ENCODE peak calls at places on chromosome 3, in seven cellular contexts. One of them, this sample, is unnamed.

GRCh38 chr3:110253794-110254193 is 817.8 kb upstream of the NECTIN3 start:
- DNase-seq in OCI-LY7: no peak
- DNase-seq in GM23248: no peak
- DNase-seq in hepatocyte: no peak
- DNase-seq in HCT116: no peak
- DNase-seq in PC-3: no peak
- DNase-seq in PC-9: no peak
- DNase-seq in this sample: no peak

GRCh38 chr3:120429921-120430361 is 20.9 kb downstream of the FSTL1 start:
- DNase-seq in OCI-LY7: no peak
- DNase-seq in GM23248: peak; percentile 85
- DNase-seq in hepatocyte: no peak
- DNase-seq in HCT116: no peak
- DNase-seq in PC-3: no peak
- DNase-seq in PC-9: no peak
- DNase-seq in this sample: no peak

GRCh38 chr3:189937302-189938255 is 183.1 kb downstream of the P3H2 start:
- DNase-seq in OCI-LY7: no peak
- DNase-seq in GM23248: peak; percentile 99
- DNase-seq in hepatocyte: no peak
- DNase-seq in HCT116: peak; percentile 99
- DNase-seq in PC-3: peak; percentile 99
- DNase-seq in PC-9: peak; percentile 98
- DNase-seq in this sample: no peak

GRCh38 chr3:181363231-181363630 is 348.5 kb upstream of the SOX2 start:
- DNase-seq in OCI-LY7: no peak
- DNase-seq in GM23248: no peak
- DNase-seq in hepatocyte: no peak
- DNase-seq in HCT116: no peak
- DNase-seq in PC-3: no peak
- DNase-seq in PC-9: no peak
- DNase-seq in this sample: no peak

GRCh38 chr3:153246805-153247204 is 84.8 kb downstream of the RAP2B start:
- DNase-seq in OCI-LY7: no peak
- DNase-seq in GM23248: peak; percentile 87
- DNase-seq in hepatocyte: no peak
- DNase-seq in HCT116: no peak
- DNase-seq in PC-3: no peak
- DNase-seq in PC-9: no peak
- DNase-seq in this sample: no peak

GRCh38 chr3:117817103-117817502 is 1107.5 kb downstream of the TUSC7 start:
- DNase-seq in OCI-LY7: no peak
- DNase-seq in GM23248: no peak
- DNase-seq in hepatocyte: no peak
- DNase-seq in HCT116: no peak
- DNase-seq in PC-3: no peak
- DNase-seq in PC-9: no peak
- DNase-seq in this sample: no peak

GRCh38 chr3:117165611-117166051 is 456.1 kb downstream of the TUSC7 start:
- DNase-seq in OCI-LY7: no peak
- DNase-seq in GM23248: peak; percentile 78
- DNase-seq in hepatocyte: no peak
- DNase-seq in HCT116: no peak
- DNase-seq in PC-3: no peak
- DNase-seq in PC-9: no peak
- DNase-seq in this sample: no peak

GRCh38 chr3:72010044-72010443 is 225.1 kb upstream of the PROK2 start:
- DNase-seq in OCI-LY7: no peak
- DNase-seq in GM23248: peak; percentile 65
- DNase-seq in hepatocyte: no peak
- DNase-seq in HCT116: no peak
- DNase-seq in PC-3: no peak
- DNase-seq in PC-9: no peak
- DNase-seq in this sample: no peak

GRCh38 chr3:184659797-184660301 is 52.0 kb downstream of the MAGEF1 start:
- DNase-seq in OCI-LY7: no peak
- DNase-seq in GM23248: no peak
- DNase-seq in hepatocyte: no peak
- DNase-seq in HCT116: no peak
- DNase-seq in PC-3: no peak
- DNase-seq in PC-9: peak; percentile 85
- DNase-seq in this sample: no peak

GRCh38 chr3:46690798-46691197 is 2.7 kb downstream of the ALS2CL start:
- DNase-seq in OCI-LY7: no peak
- DNase-seq in GM23248: peak; percentile 13
- DNase-seq in hepatocyte: peak; percentile 42
- DNase-seq in HCT116: no peak
- DNase-seq in PC-3: peak; percentile 70
- DNase-seq in PC-9: peak; percentile 79
- DNase-seq in this sample: no peak

GRCh38 chr3:46693038-46693896 is at the start of gene ALS2CL:
- DNase-seq in OCI-LY7: peak; percentile 22
- DNase-seq in GM23248: peak; percentile 66
- DNase-seq in hepatocyte: peak; percentile 87
- DNase-seq in HCT116: no peak
- DNase-seq in PC-3: peak; percentile 70
- DNase-seq in PC-9: peak; percentile 77
- DNase-seq in this sample: peak; percentile 59

GRCh38 chr3:46694520-46694919 is 1.0 kb upstream of the ALS2CL start:
- DNase-seq in OCI-LY7: no peak
- DNase-seq in GM23248: no peak
- DNase-seq in hepatocyte: no peak
- DNase-seq in HCT116: no peak
- DNase-seq in PC-3: no peak
- DNase-seq in PC-9: no peak
- DNase-seq in this sample: no peak

GRCh38 chr3:46693897-46694235 is 387 bp upstream of the ALS2CL start:
- DNase-seq in OCI-LY7: no peak
- DNase-seq in GM23248: peak; percentile 79
- DNase-seq in hepatocyte: peak; percentile 55
- DNase-seq in HCT116: no peak
- DNase-seq in PC-3: no peak
- DNase-seq in PC-9: no peak
- DNase-seq in this sample: no peak

DNA sequence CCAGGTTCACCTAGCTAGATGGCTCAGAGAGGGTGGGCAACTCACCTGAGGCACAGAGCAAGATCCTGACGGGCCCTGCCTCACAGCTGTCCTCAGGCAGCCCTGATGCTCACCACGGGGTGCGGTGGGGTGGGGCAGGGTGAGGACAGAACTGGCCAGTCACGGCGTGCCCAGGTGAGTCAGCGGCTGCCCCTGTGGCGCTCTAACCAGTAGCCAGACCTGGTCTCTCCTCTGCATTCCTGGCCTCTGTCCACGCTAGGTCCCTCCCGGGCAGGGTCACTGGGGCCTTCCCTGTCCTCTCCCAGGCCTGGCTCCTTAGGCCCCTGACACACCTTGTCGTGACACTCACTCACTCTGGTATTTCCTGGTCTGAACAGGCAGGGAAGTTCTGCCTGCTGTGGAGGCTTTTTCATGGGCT is 904 bp downstream of the ALS2CL start:
- DNase-seq in OCI-LY7: no peak
- DNase-seq in GM23248: peak; percentile 37
- DNase-seq in hepatocyte: peak; percentile 90
- DNase-seq in HCT116: peak; percentile 73
- DNase-seq in PC-3: peak; percentile 91
- DNase-seq in PC-9: peak; percentile 98
- DNase-seq in this sample: no peak
- H3K27ac ChIP-seq in OCI-LY7: no peak overlapping the region
- H3K27ac ChIP-seq in GM23248: no peak overlapping the region
- H3K27ac ChIP-seq in hepatocyte: peak overlapping the region; percentile 93
- H3K27ac ChIP-seq in HCT116: peak overlapping the region; percentile 79
- H3K27ac ChIP-seq in PC-3: peak overlapping the region; percentile 88
- H3K27ac ChIP-seq in PC-9: peak overlapping the region; percentile 98
- H3K27ac ChIP-seq in this sample: no peak overlapping the region

GRCh38 chr3:36959821-36960220 is 15.0 kb upstream of the TRANK1 start:
- DNase-seq in OCI-LY7: no peak
- DNase-seq in GM23248: no peak
- DNase-seq in hepatocyte: no peak
- DNase-seq in HCT116: no peak
- DNase-seq in PC-3: peak; percentile 89
- DNase-seq in PC-9: no peak
- DNase-seq in this sample: no peak

GRCh38 chr3:36957862-36958686 is 13.2 kb upstream of the TRANK1 start:
- DNase-seq in OCI-LY7: no peak
- DNase-seq in GM23248: peak; percentile 80
- DNase-seq in hepatocyte: peak; percentile 52
- DNase-seq in HCT116: no peak
- DNase-seq in PC-3: peak; percentile 84
- DNase-seq in PC-9: no peak
- DNase-seq in this sample: no peak

GRCh38 chr3:36956155-36956554 is 11.3 kb upstream of the TRANK1 start:
- DNase-seq in OCI-LY7: no peak
- DNase-seq in GM23248: no peak
- DNase-seq in hepatocyte: no peak
- DNase-seq in HCT116: no peak
- DNase-seq in PC-3: no peak
- DNase-seq in PC-9: no peak
- DNase-seq in this sample: no peak

GRCh38 chr3:36957072-36957471 is 12.2 kb upstream of the TRANK1 start:
- DNase-seq in OCI-LY7: no peak
- DNase-seq in GM23248: no peak
- DNase-seq in hepatocyte: no peak
- DNase-seq in HCT116: no peak
- DNase-seq in PC-3: no peak
- DNase-seq in PC-9: no peak
- DNase-seq in this sample: no peak

DNA sequence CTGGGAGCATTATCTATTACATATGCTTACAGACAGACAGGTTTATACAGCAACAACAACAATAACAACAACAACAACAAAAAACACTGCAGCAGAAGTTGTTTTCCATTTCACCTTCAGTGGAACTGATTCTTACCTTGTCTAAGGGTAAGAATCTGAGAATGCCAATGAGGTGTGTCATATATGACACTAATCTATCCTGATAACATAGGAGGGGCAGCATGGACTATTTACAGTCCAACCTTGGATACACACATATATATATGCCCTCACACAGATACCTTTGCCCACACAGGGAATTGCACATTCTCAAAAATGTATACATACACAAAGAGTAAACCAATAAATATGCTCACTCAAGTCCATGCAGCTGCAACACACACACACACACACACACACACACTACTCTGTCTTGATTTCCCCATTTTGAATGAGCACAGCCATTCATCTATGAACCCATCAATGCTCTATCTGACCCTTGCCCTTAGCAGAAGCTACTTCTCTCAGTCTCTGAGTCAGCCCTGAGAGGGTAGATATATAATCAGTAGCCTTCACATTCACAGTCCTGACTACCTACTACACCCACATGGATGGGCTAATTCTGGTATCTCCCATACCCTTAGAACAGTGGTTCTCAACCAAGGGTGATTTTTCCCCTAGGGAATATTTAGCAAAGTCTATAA is 9.7 kb upstream of the TRANK1 start:
- DNase-seq in OCI-LY7: no peak
- DNase-seq in GM23248: no peak
- DNase-seq in hepatocyte: peak; percentile 42
- DNase-seq in HCT116: no peak
- DNase-seq in PC-3: peak; percentile 27
- DNase-seq in PC-9: no peak
- DNase-seq in this sample: no peak
- H3K9me2 ChIP-seq in OCI-LY7: no peaks in the 10 kb centered on the region
- H3K9me2 ChIP-seq in GM23248: no peaks in the 10 kb centered on the region
- H3K9me2 ChIP-seq in hepatocyte: no peaks in the 10 kb centered on the region
- H3K9me2 ChIP-seq in HCT116: no peaks in the 10 kb centered on the region
- H3K9me2 ChIP-seq in PC-3: no peaks in the 10 kb centered on the region
- H3K9me2 ChIP-seq in PC-9: no peaks in the 10 kb centered on the region
- H3K9me2 ChIP-seq in this sample: no peaks in the 10 kb centered on the region

DNA sequence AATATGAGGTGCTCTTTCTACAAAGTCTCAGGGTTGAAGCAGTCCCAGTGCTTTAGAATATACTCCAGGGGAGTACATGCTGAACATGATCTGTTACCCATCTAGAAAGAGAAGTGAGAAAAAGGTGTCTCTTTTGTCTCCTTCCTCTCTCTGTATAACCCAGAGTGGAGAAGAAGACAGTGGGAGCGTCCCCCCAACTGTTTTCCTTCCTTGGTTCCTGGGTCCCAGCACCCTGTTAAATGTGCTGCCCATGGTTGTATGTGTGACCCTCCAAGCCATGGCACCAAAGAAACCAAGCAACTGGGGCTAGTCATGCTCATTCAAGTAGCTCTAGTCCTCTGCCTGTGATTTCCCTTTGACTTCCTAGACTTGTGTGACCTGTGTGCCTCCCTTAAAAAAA is 683.7 kb downstream of the TBL1XR1 start:
- DNase-seq in OCI-LY7: peak; percentile 10
- DNase-seq in GM23248: no peak
- DNase-seq in hepatocyte: no peak
- DNase-seq in HCT116: no peak
- DNase-seq in PC-3: no peak
- DNase-seq in PC-9: no peak
- DNase-seq in this sample: no peak
- H3K9me3 ChIP-seq in OCI-LY7: peaks cover 14% of the 10 kb centered on the region
- H3K9me3 ChIP-seq in GM23248: no peaks in the 10 kb centered on the region
- H3K9me3 ChIP-seq in hepatocyte: peaks cover 11% of the 10 kb centered on the region
- H3K9me3 ChIP-seq in HCT116: no peaks in the 10 kb centered on the region
- H3K9me3 ChIP-seq in PC-3: peaks cover 6% of the 10 kb centered on the region
- H3K9me3 ChIP-seq in PC-9: peaks cover 8% of the 10 kb centered on the region
- H3K9me3 ChIP-seq in this sample: no peaks in the 10 kb centered on the region

GRCh38 chr3:65532164-65532563 is 506.6 kb downstream of the MAGI1 start:
- DNase-seq in OCI-LY7: no peak
- DNase-seq in GM23248: no peak
- DNase-seq in hepatocyte: no peak
- DNase-seq in HCT116: no peak
- DNase-seq in PC-3: no peak
- DNase-seq in PC-9: no peak
- DNase-seq in this sample: no peak

GRCh38 chr3:65532749-65533148 is 506.0 kb downstream of the MAGI1 start:
- DNase-seq in OCI-LY7: no peak
- DNase-seq in GM23248: no peak
- DNase-seq in hepatocyte: no peak
- DNase-seq in HCT116: no peak
- DNase-seq in PC-3: no peak
- DNase-seq in PC-9: no peak
- DNase-seq in this sample: no peak

GRCh38 chr3:65535260-65535659 is 503.5 kb downstream of the MAGI1 start:
- DNase-seq in OCI-LY7: no peak
- DNase-seq in GM23248: no peak
- DNase-seq in hepatocyte: no peak
- DNase-seq in HCT116: no peak
- DNase-seq in PC-3: no peak
- DNase-seq in PC-9: no peak
- DNase-seq in this sample: no peak

GRCh38 chr3:65537109-65537508 is 501.6 kb downstream of the MAGI1 start:
- DNase-seq in OCI-LY7: no peak
- DNase-seq in GM23248: no peak
- DNase-seq in hepatocyte: no peak
- DNase-seq in HCT116: no peak
- DNase-seq in PC-3: no peak
- DNase-seq in PC-9: no peak
- DNase-seq in this sample: no peak

DNA sequence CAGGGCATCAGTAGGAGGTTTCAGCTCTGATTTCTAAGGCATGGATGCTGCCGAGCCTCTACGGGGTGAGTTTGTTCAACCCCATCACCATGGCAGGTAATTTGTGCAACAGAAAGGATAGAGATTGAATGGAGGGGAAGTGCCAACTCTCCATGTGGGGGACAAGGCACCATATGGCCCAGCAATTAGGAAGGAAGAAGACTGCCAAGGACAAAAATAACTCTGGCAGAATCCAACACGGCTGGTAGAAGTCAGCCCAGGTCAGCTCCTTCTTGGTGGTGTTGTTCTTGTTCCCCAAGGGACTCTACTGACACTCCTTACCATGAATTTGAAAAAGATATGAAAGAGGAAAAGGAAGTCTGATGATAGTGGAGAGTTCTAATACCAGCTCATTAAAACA is 503.9 kb downstream of the MAGI1 start:
- DNase-seq in OCI-LY7: no peak
- DNase-seq in GM23248: no peak
- DNase-seq in hepatocyte: no peak
- DNase-seq in HCT116: no peak
- DNase-seq in PC-3: no peak
- DNase-seq in PC-9: no peak
- DNase-seq in this sample: no peak
- H3K27ac ChIP-seq in OCI-LY7: no peak overlapping the region
- H3K27ac ChIP-seq in GM23248: no peak overlapping the region
- H3K27ac ChIP-seq in hepatocyte: no peak overlapping the region
- H3K27ac ChIP-seq in HCT116: no peak overlapping the region
- H3K27ac ChIP-seq in PC-3: no peak overlapping the region
- H3K27ac ChIP-seq in PC-9: no peak overlapping the region
- H3K27ac ChIP-seq in this sample: no peak overlapping the region